ENCODE peak calls at places on chromosomes 12 and 14, in five cellular contexts. One of them, this sample, is unnamed.

GRCh38 chr14:89165189-89165809 is 251.7 kb downstream of the FOXN3 start:
- DNase-seq in breast epithelium: no peak
- DNase-seq in psoas muscle: no peak
- DNase-seq in cardiac muscle cell: peak; percentile 23
- DNase-seq in AML-193: peak; percentile 64
- DNase-seq in this sample: peak; percentile 24

GRCh38 chr14:76096257-76096656 is 55.5 kb upstream of the GPATCH2L start:
- DNase-seq in AML-193: no peak
- DNase-seq in cardiac muscle cell: no peak
- DNase-seq in breast epithelium: no peak
- DNase-seq in psoas muscle: no peak
- DNase-seq in this sample: no peak

GRCh38 chr12:95418142-95418541 is 55.8 kb upstream of the METAP2 start:
- DNase-seq in cardiac muscle cell: no peak
- DNase-seq in psoas muscle: no peak
- DNase-seq in breast epithelium: no peak
- DNase-seq in AML-193: no peak
- DNase-seq in this sample: no peak

GRCh38 chr12:124586756-124587155 is 19.3 kb upstream of the NCOR2 start:
- DNase-seq in cardiac muscle cell: no peak
- DNase-seq in psoas muscle: no peak
- DNase-seq in breast epithelium: no peak
- DNase-seq in AML-193: no peak
- DNase-seq in this sample: no peak

GRCh38 chr12:3644103-3644502 is 108.8 kb downstream of the CRACR2A start:
- DNase-seq in breast epithelium: no peak
- DNase-seq in psoas muscle: no peak
- DNase-seq in AML-193: no peak
- DNase-seq in cardiac muscle cell: no peak
- DNase-seq in this sample: no peak

GRCh38 chr14:95319312-95320075 is at the start of gene CLMN:
- DNase-seq in breast epithelium: peak; percentile 39
- DNase-seq in AML-193: peak; percentile 3
- DNase-seq in psoas muscle: peak; percentile 66
- DNase-seq in cardiac muscle cell: peak; percentile 38
- DNase-seq in this sample: peak; percentile 82

GRCh38 chr12:67034110-67034879 is 234.9 kb upstream of the CAND1 start:
- DNase-seq in psoas muscle: no peak
- DNase-seq in breast epithelium: no peak
- DNase-seq in cardiac muscle cell: peak; percentile 2
- DNase-seq in AML-193: no peak
- DNase-seq in this sample: no peak

GRCh38 chr12:12201274-12201758 is 65.5 kb downstream of the LRP6 start:
- DNase-seq in AML-193: no peak
- DNase-seq in cardiac muscle cell: peak; percentile 77
- DNase-seq in psoas muscle: peak; percentile 57
- DNase-seq in breast epithelium: no peak
- DNase-seq in this sample: no peak

GRCh38 chr14:79513446-79513845 is 697.9 kb downstream of the DIO2 start:
- DNase-seq in psoas muscle: no peak
- DNase-seq in AML-193: no peak
- DNase-seq in breast epithelium: no peak
- DNase-seq in cardiac muscle cell: no peak
- DNase-seq in this sample: no peak

This sample was measured in AG08396.